ENCODE peak calls at places on chromosomes 2 and 18, in five cellular contexts. F is psoas muscle, O is hepatocyte, V is cardiac muscle cell, G is tibial artery. Q is an unnamed sample.

GRCh38 chr2:94986392-94986963 is 39.0 kb upstream of the MAL start:
- DNase-seq in F (no peak), O (peak; percentile 44), V (peak; percentile 80), G (no peak), Q (peak; percentile 58)

GRCh38 chr2:233399306-233400225 is 45.3 kb downstream of the DGKD start:
- DNase-seq in F (no peak), O (no peak), V (no peak), G (no peak), Q (peak; percentile 47)

GRCh38 chr18:3150274-3150673 is 69.5 kb downstream of the MYOM1 start:
- DNase-seq in F (no peak), O (no peak), V (no peak), G (no peak), Q (no peak)

GRCh38 chr18:50099725-50100414 is 95.1 kb downstream of the MYO5B start:
- DNase-seq in F (no peak), O (peak; percentile 40), V (no peak), G (no peak), Q (no peak)

GRCh38 chr2:177572236-177572671 is 179.7 kb downstream of the AGPS start:
- DNase-seq in F (no peak), O (no peak), V (peak; percentile 18), G (no peak), Q (no peak)

GRCh38 chr2:150063950-150064549 is 423.4 kb downstream of the RND3 start:
- DNase-seq in F (no peak), O (no peak), V (no peak), G (no peak), Q (no peak)

GRCh38 chr2:149832256-149832655 is 244.7 kb upstream of the MMADHC start:
- DNase-seq in F (no peak), O (no peak), V (no peak), G (no peak), Q (no peak)

GRCh38 chr2:224268441-224268840 is 133.5 kb downstream of the FAM124B start:
- DNase-seq in F (no peak), O (peak; percentile 72), V (peak; percentile 91), G (no peak), Q (no peak)

GRCh38 chr2:121821476-121822158 is 66.2 kb downstream of the TSN start:
- DNase-seq in F (no peak), O (no peak), V (no peak), G (no peak), Q (no peak)

GRCh38 chr2:152573168-152573567 is 144.1 kb downstream of the PRPF40A start:
- DNase-seq in F (no peak), O (no peak), V (peak; percentile 50), G (peak; percentile 37), Q (no peak)

GRCh38 chr2:12010779-12011178 is 264.3 kb downstream of the LPIN1 start:
- DNase-seq in F (no peak), O (no peak), V (no peak), G (no peak), Q (no peak)

GRCh38 chr2:85750509-85751299 is 3.1 kb upstream of the ATOH8 start:
- DNase-seq in F (peak; percentile 75), O (peak; percentile 75), V (peak; percentile 73), G (peak; percentile 79), Q (peak; percentile 53)

GRCh38 chr2:96359310-96359709 is 23.7 kb downstream of the NCAPH start:
- DNase-seq in F (peak; percentile 25), O (no peak), V (no peak), G (no peak), Q (no peak)

GRCh38 chr2:11147263-11147662 is 8.0 kb upstream of the SLC66A3 start:
- DNase-seq in F (no peak), O (no peak), V (no peak), G (no peak), Q (no peak)

GRCh38 chr2:151238527-151239487 is 22.9 kb downstream of the RBM43 start:
- DNase-seq in F (peak; percentile 49), O (peak; percentile 83), V (peak; percentile 94), G (peak; percentile 72), Q (no peak)

GRCh38 chr2:30764021-30764800 is 43.0 kb downstream of the CAPN13 start:
- DNase-seq in F (no peak), O (no peak), V (no peak), G (no peak), Q (peak; percentile 34)

GRCh38 chr2:48860391-48860790 is 104.9 kb upstream of the LHCGR start:
- DNase-seq in F (no peak), O (no peak), V (no peak), G (no peak), Q (no peak)

GRCh38 chr2:28231110-28231621 is 161.5 kb upstream of the FOSL2 start:
- DNase-seq in F (peak; percentile 52), O (no peak), V (peak; percentile 60), G (no peak), Q (no peak)

GRCh38 chr2:127606594-127607398 is 39.2 kb upstream of the GPR17 start:
- DNase-seq in F (no peak), O (no peak), V (no peak), G (no peak), Q (no peak)

GRCh38 chr2:28363676-28364075 is 29.0 kb upstream of the FOSL2 start:
- DNase-seq in F (no peak), O (no peak), V (no peak), G (no peak), Q (no peak)

GRCh38 chr2:177174456-177174855 is 38.1 kb upstream of the HNRNPA3 start:
- DNase-seq in F (no peak), O (no peak), V (peak; percentile 24), G (no peak), Q (no peak)

GRCh38 chr18:40133253-40133652 is 1821.8 kb upstream of the PIK3C3 start:
- DNase-seq in F (no peak), O (no peak), V (no peak), G (no peak), Q (no peak)

GRCh38 chr2:109457366-109457765 is 156.4 kb downstream of the SEPTIN10 start:
- DNase-seq in F (no peak), O (no peak), V (no peak), G (no peak), Q (no peak)

GRCh38 chr2:17969661-17970060 is 91.2 kb downstream of the KCNS3 start:
- DNase-seq in F (no peak), O (no peak), V (no peak), G (no peak), Q (no peak)

GRCh38 chr2:170002096-170002495 is 174.8 kb downstream of the UBR3 start:
- DNase-seq in F (no peak), O (no peak), V (no peak), G (no peak), Q (no peak)

GRCh38 chr18:21439453-21439852 is 161.1 kb downstream of the ESCO1 start:
- DNase-seq in F (no peak), O (peak; percentile 47), V (peak; percentile 80), G (no peak), Q (no peak)

GRCh38 chr2:169637620-169638019 is 53.5 kb downstream of the PPIG start:
- DNase-seq in F (no peak), O (no peak), V (peak; percentile 76), G (no peak), Q (no peak)

GRCh38 chr2:42963452-42964068 is 171.2 kb upstream of the HAAO start:
- DNase-seq in F (no peak), O (no peak), V (no peak), G (no peak), Q (no peak)

GRCh38 chr2:230762317-230762896 is 49.8 kb downstream of the CAB39 start:
- DNase-seq in F (no peak), O (peak; percentile 41), V (peak; percentile 46), G (no peak), Q (no peak)
- TF ChIP-seq CTCF in F (peak; percentile 38), O (peak; percentile 28), V (peak; percentile 65), G (peak; percentile 13), Q (peak; percentile 27)

GRCh38 chr2:173149491-173149890 is 73.8 kb downstream of the MAP3K20 start:
- DNase-seq in F (no peak), O (no peak), V (no peak), G (no peak), Q (no peak)

GRCh38 chr2:173150087-173150486 is 74.4 kb downstream of the MAP3K20 start:
- DNase-seq in F (no peak), O (no peak), V (peak; percentile 57), G (no peak), Q (no peak)

GRCh38 chr2:173153486-173153885 is 77.8 kb downstream of the MAP3K20 start:
- DNase-seq in F (no peak), O (no peak), V (no peak), G (no peak), Q (no peak)

GRCh38 chr2:173150963-173151362 is 75.3 kb downstream of the MAP3K20 start:
- DNase-seq in F (no peak), O (no peak), V (no peak), G (no peak), Q (no peak)

DNA sequence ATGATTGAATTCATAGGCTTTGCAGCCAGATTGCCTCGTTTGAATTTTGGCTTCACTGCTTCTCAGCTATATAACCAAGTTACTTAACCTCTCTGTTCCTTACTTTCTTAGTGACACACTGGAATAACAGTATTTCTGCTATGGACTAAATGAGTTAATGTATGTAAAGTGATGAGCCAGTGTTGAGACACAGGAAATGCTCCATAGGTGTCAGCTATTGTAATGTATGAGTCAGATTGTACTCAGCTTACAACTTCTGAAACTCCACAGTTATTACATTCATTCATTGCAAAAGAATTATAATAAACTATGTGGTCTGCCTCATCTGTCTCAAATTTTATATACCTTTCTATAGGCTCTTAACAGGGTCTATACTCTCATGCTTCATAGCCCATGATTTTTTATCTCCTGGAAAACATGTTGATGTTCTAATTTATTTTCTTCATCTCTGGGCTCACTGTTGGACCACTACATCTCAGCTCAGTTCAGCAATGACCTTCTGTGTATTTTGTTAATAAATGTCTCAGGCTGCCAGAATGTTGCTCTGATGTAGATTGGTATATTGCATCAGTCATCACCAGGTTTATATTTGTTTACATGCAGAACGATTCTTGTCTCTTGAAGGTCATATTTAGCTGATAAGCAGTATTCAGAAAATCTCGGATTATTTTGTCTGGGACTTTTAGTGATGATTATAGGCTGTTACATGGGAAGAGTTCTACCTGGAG is 76.2 kb downstream of the MAP3K20 start:
- DNase-seq in F (no peak), O (no peak), V (peak; percentile 39), G (no peak), Q (no peak)
- H3K4me1 ChIP-seq in F (peaks cover 68% of the 10 kb centered on the region), O (no peaks in the 10 kb centered on the region), V (peaks cover 14% of the 10 kb centered on the region), G (no peaks in the 10 kb centered on the region), Q (no peaks in the 10 kb centered on the region)

DNA sequence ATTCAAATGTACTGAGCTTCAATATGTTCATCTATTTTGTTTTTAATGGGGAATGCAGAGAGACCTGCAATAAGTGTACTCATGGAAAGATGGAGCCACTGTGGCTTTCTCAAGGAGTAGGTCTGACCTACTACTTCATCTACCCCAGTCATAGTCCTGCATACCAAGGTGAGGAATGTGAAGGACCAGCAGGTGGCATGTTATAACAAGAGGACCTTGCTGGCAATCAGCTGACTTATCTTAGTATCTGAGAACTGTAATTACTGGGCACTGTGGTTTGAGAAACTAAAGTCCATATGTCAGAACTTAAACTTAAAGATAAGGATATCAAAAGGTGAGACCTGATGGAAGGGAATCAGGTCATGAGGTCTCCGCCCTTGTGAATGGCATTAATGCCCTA is 1104.2 kb downstream of the BCL11A start:
- DNase-seq in F (no peak), O (peak; percentile 20), V (no peak), G (no peak), Q (no peak)
- TF ChIP-seq CTCF in F (no peak), O (peak; percentile 28), V (no peak), G (no peak), Q (peak; percentile 57)

GRCh38 chr18:48007955-48008701 is 77.7 kb upstream of the SMAD2 start:
- DNase-seq in F (peak; percentile 68), O (peak; percentile 89), V (peak; percentile 72), G (no peak), Q (peak; percentile 78)
- H3K4me1 ChIP-seq in F (peaks cover 11% of the 10 kb centered on the region), O (no peaks in the 10 kb centered on the region), V (no peaks in the 10 kb centered on the region), G (no peaks in the 10 kb centered on the region), Q (no peaks in the 10 kb centered on the region)

GRCh38 chr2:205995260-205995659 is 90.7 kb downstream of the INO80D start:
- DNase-seq in F (no peak), O (no peak), V (no peak), G (no peak), Q (no peak)
- TF ChIP-seq CTCF in F (no peak), O (peak; percentile 26), V (no peak), G (no peak), Q (no peak)

Q was measured in Peyer's patch.